ENCODE peak calls at places on chromosomes 11 and 22, in ten cellular contexts. P is hepatocyte; L is stomach; M is tibial nerve; V is CD4-positive, CD25-positive, alpha-beta regulatory T cell; X is cardiac muscle cell; Q is IMR-90; H is pancreas; I is CD8-positive, alpha-beta memory T cell; N is fibroblast of lung. J is an unnamed sample. For H3K27me3 and H3K4me1, the result is how much of the 10 kb centered on the place peaks cover.

GRCh38 chr11:18566406-18566805 is 22.1 kb downstream of the UEVLD start:
- DNase-seq in X (no peak), I (no peak), L (no peak), M (no peak), V (no peak), Q (peak), H (no peak), P (no peak), N (no peak), J (no peak)

GRCh38 chr22:19819911-19820879 is 34.5 kb downstream of the GNB1L start:
- DNase-seq in M (no peak), I (no peak), V (no peak), P (peak), N (no peak), X (no peak), Q (no peak), H (no peak), L (peak), J (no peak)

GRCh38 chr22:30943368-30943767 is 25.2 kb downstream of the MORC2 start:
- DNase-seq in V (peak), N (no peak), H (no peak), L (no peak), P (no peak), Q (no peak), I (peak), M (no peak), X (no peak), J (no peak)

GRCh38 chr22:31618057-31618456 is 44.0 kb downstream of the PISD start:
- DNase-seq in L (no peak), I (no peak), H (peak), X (no peak), P (no peak), M (no peak), Q (no peak), V (no peak), N (no peak), J (no peak)

GRCh38 chr11:95456704-95457491 is 225.9 kb upstream of the SESN3 start:
- DNase-seq in X (peak), H (no peak), N (peak), V (no peak), I (no peak), Q (peak), L (no peak), M (no peak), P (no peak), J (no peak)

GRCh38 chr11:89604281-89604680 is 105.8 kb upstream of the TRIM77 start:
- DNase-seq in Q (no peak), L (no peak), I (no peak), X (no peak), P (no peak), N (no peak), H (no peak), V (no peak), M (no peak), J (no peak)

GRCh38 chr22:22800716-22801115 is 86.9 kb upstream of the IGLL5 start:
- DNase-seq in X (peak), V (no peak), M (no peak), P (no peak), Q (peak), L (no peak), I (no peak), H (no peak), N (no peak), J (no peak)

GRCh38 chr22:39959640-39960447 is at the start of gene TMA7B:
- DNase-seq in H (no peak), Q (peak), M (no peak), V (no peak), X (peak), L (peak), I (peak), P (peak), N (peak), J (no peak)

GRCh38 chr11:86676533-86677154 is 4.2 kb upstream of the ME3 start:
- DNase-seq in V (no peak), X (peak), L (no peak), N (no peak), Q (no peak), H (no peak), M (no peak), I (no peak), P (peak), J (peak)

GRCh38 chr11:68282861-68283230 is 11.1 kb upstream of the C11orf24 start:
- DNase-seq in X (no peak), V (no peak), Q (no peak), I (no peak), M (no peak), H (no peak), P (no peak), L (no peak), N (no peak), J (no peak)

GRCh38 chr22:44755000-44755399 is 2.6 kb downstream of the ARHGAP8 start:
- DNase-seq in V (no peak), I (no peak), H (no peak), N (no peak), M (no peak), X (no peak), L (no peak), Q (no peak), P (no peak), J (no peak)

GRCh38 chr11:15258433-15259350 is 144.0 kb downstream of the INSC start:
- DNase-seq in L (no peak), Q (peak), P (peak), N (peak), H (no peak), I (no peak), X (peak), V (no peak), M (no peak), J (peak)

GRCh38 chr11:35009191-35009940 is 92.9 kb downstream of the PDHX start:
- DNase-seq in H (no peak), L (no peak), N (peak), Q (peak), X (peak), P (peak), I (no peak), M (no peak), V (no peak), J (no peak)

GRCh38 chr22:48827228-48827810 is 1000.4 kb downstream of the BRD1 start:
- DNase-seq in H (peak), P (no peak), I (no peak), V (no peak), L (no peak), N (peak), M (no peak), X (no peak), Q (no peak), J (no peak)

GRCh38 chr22:32312748-32313147 is 44.9 kb upstream of the RFPL3 start:
- DNase-seq in I (no peak), V (no peak), Q (no peak), N (no peak), L (no peak), X (no peak), M (no peak), P (no peak), H (no peak), J (no peak)

GRCh38 chr11:8658210-8658968 is 24.1 kb downstream of the TRIM66 start:
- DNase-seq in I (no peak), L (no peak), X (peak), M (no peak), P (no peak), Q (peak), V (no peak), H (no peak), N (no peak), J (no peak)

GRCh38 chr11:22407899-22408298 is 69.7 kb downstream of the SLC17A6 start:
- DNase-seq in Q (no peak), X (no peak), P (no peak), M (no peak), I (no peak), H (no peak), L (no peak), V (no peak), N (no peak), J (no peak)

GRCh38 chr11:95584180-95584579 is 205.4 kb downstream of the FAM76B start:
- DNase-seq in V (no peak), L (no peak), P (no peak), I (no peak), H (no peak), M (no peak), Q (peak), N (peak), X (peak), J (no peak)

GRCh38 chr22:30393322-30393680 is 3.5 kb upstream of the SEC14L2 start:
- DNase-seq in I (no peak), L (no peak), P (no peak), M (no peak), V (no peak), N (no peak), H (no peak), X (no peak), Q (no peak), J (no peak)

GRCh38 chr11:3126207-3126865 is 38.8 kb downstream of the OSBPL5 start:
- DNase-seq in V (no peak), I (no peak), P (no peak), L (no peak), X (no peak), N (no peak), M (no peak), Q (no peak), H (peak), J (no peak)

GRCh38 chr11:58192229-58192628 is 3.4 kb downstream of the OR9Q2 start:
- DNase-seq in H (no peak), X (no peak), L (no peak), M (no peak), V (no peak), I (no peak), Q (no peak), P (peak), N (no peak), J (no peak)

GRCh38 chr22:45218974-45219373 is 21.7 kb downstream of the KIAA0930 start:
- DNase-seq in N (peak), L (no peak), I (no peak), M (no peak), H (no peak), X (no peak), Q (peak), V (no peak), P (no peak), J (peak)

GRCh38 chr22:21043856-21044535 is 1.8 kb upstream of the LRRC74B start:
- DNase-seq in I (no peak), V (no peak), M (no peak), X (no peak), N (no peak), Q (no peak), L (no peak), P (no peak), H (no peak), J (no peak)

GRCh38 chr11:2592559-2593392 is 107.0 kb downstream of the KCNQ1OT1 start:
- DNase-seq in L (no peak), P (no peak), H (peak), I (no peak), Q (no peak), V (no peak), N (no peak), M (no peak), X (no peak), J (no peak)

GRCh38 chr22:33919591-33920501 is at the start of gene LARGE1:
- DNase-seq in H (peak), L (peak), N (peak), I (no peak), M (peak), X (peak), P (peak), V (no peak), Q (peak), J (no peak)

GRCh38 chr11:100515087-100515486 is 172.0 kb upstream of the ARHGAP42 start:
- DNase-seq in H (no peak), Q (peak), P (no peak), L (no peak), N (peak), I (no peak), V (no peak), X (peak), M (no peak), J (no peak)

GRCh38 chr11:122085264-122085663 is 30.8 kb downstream of the BLID start:
- DNase-seq in L (no peak), X (peak), V (no peak), P (no peak), H (no peak), M (no peak), I (no peak), Q (peak), N (peak), J (no peak)

GRCh38 chr22:47054231-47055072 is 292.0 kb downstream of the TBC1D22A start:
- DNase-seq in H (no peak), I (no peak), L (no peak), N (no peak), V (no peak), M (no peak), P (no peak), Q (no peak), X (no peak), J (no peak)

GRCh38 chr11:76284161-76284560 is 77.9 kb upstream of the WNT11 start:
- DNase-seq in M (no peak), Q (no peak), I (no peak), H (no peak), L (no peak), N (no peak), V (no peak), X (no peak), P (no peak), J (no peak)

GRCh38 chr11:66970808-66971442 is 4.2 kb upstream of the C11orf86 start:
- DNase-seq in N (peak), M (peak), H (no peak), Q (peak), V (no peak), I (no peak), L (no peak), P (peak), X (peak), J (no peak)

GRCh38 chr22:23557036-23557435 is 23.1 kb downstream of the IGLL1 start:
- DNase-seq in I (no peak), N (no peak), P (no peak), L (no peak), H (no peak), V (no peak), X (no peak), M (no peak), Q (no peak), J (no peak)

GRCh38 chr11:1930448-1930802 is 10.9 kb downstream of the TNNT3 start:
- DNase-seq in M (no peak), N (peak), I (no peak), V (no peak), P (no peak), X (peak), L (no peak), Q (no peak), H (no peak), J (no peak)

GRCh38 chr11:110921742-110922200 is 209.5 kb upstream of the ARHGAP20 start:
- DNase-seq in X (peak), N (peak), L (peak), V (no peak), H (peak), I (no peak), P (no peak), Q (peak), M (no peak), J (no peak)

GRCh38 chr11:5620606-5621521 is 3.9 kb upstream of the TRIM34 start:
- DNase-seq in N (peak), H (no peak), M (no peak), V (no peak), L (no peak), X (peak), P (peak), Q (peak), I (no peak), J (no peak)

GRCh38 chr11:61972112-61972795 is 4.8 kb upstream of the FTH1 start:
- DNase-seq in Q (no peak), N (peak), P (no peak), M (no peak), H (no peak), I (no peak), V (no peak), L (no peak), X (peak), J (no peak)

GRCh38 chr22:22614065-22614464 is 30.3 kb upstream of the GGTLC2 start:
- DNase-seq in V (no peak), N (no peak), M (no peak), X (no peak), P (no peak), Q (no peak), L (no peak), H (no peak), I (no peak), J (no peak)

GRCh38 chr11:124875943-124876817 is 10.9 kb downstream of the ROBO3 start:
- DNase-seq in H (peak), M (peak), L (peak), V (peak), P (peak), X (peak), N (peak), I (peak), Q (peak), J (peak)

GRCh38 chr11:117772360-117772759 is 24.7 kb downstream of the DSCAML1 start:
- DNase-seq in H (no peak), M (no peak), L (no peak), I (no peak), X (no peak), N (no peak), P (no peak), Q (no peak), V (no peak), J (no peak)
- H3K27me3 ChIP-seq in H (under half), M (under half), L (under half), I (under half), X (under half), N (under half), P (under half), Q (under half), V (under half), J (under half)

GRCh38 chr22:50471197-50471847 is 3.5 kb downstream of the SBF1 start:
- DNase-seq in H (peak), X (no peak), N (no peak), I (no peak), M (no peak), V (no peak), P (no peak), Q (no peak), L (no peak), J (no peak)

GRCh38 chr22:50473088-50473487 is 1.7 kb downstream of the SBF1 start:
- DNase-seq in X (no peak), P (no peak), Q (no peak), N (no peak), M (no peak), V (peak), L (no peak), H (peak), I (peak), J (peak)

GRCh38 chr22:50470491-50470890 is 4.3 kb downstream of the SBF1 start:
- DNase-seq in P (no peak), X (no peak), I (no peak), N (no peak), L (no peak), Q (no peak), H (peak), M (no peak), V (no peak), J (peak)

GRCh38 chr22:50473855-50474671 is 772 bp downstream of the SBF1 start:
- DNase-seq in M (no peak), N (peak), L (peak), H (peak), X (peak), P (peak), V (no peak), Q (peak), I (peak), J (peak)

GRCh38 chr22:50471962-50472361 is 2.9 kb downstream of the SBF1 start:
- DNase-seq in M (no peak), X (no peak), I (no peak), Q (no peak), N (no peak), H (peak), L (no peak), P (no peak), V (no peak), J (no peak)
- H3K4me1 ChIP-seq in M (half or more), X (under half), I (half or more), Q (under half), N (under half), H (under half), L (half or more), P (under half), V (half or more), J (half or more)

GRCh38 chr11:10305964-10306918 is 1.4 kb downstream of the ADM start:
- DNase-seq in P (peak), X (peak), M (no peak), H (peak), I (no peak), V (no peak), L (peak), Q (peak), N (no peak), J (no peak)
- H3K27me3 ChIP-seq in P (under half), X (under half), M (under half), H (under half), I (under half), V (under half), L (under half), Q (under half), N (under half), J (under half)

GRCh38 chr11:119845756-119846155 is 116.8 kb upstream of the NECTIN1 start:
- DNase-seq in X (no peak), M (no peak), H (no peak), V (no peak), I (no peak), Q (no peak), L (no peak), N (no peak), P (no peak), J (no peak)

GRCh38 chr11:119844808-119845207 is 115.8 kb upstream of the NECTIN1 start:
- DNase-seq in L (no peak), V (no peak), X (no peak), M (no peak), P (no peak), Q (no peak), N (no peak), I (no peak), H (no peak), J (no peak)

GRCh38 chr11:119842731-119843130 is 113.7 kb upstream of the NECTIN1 start:
- DNase-seq in N (no peak), H (no peak), M (no peak), V (no peak), X (no peak), I (no peak), P (no peak), L (no peak), Q (no peak), J (no peak)

GRCh38 chr11:119845305-119845704 is 116.3 kb upstream of the NECTIN1 start:
- DNase-seq in P (no peak), L (no peak), I (no peak), M (no peak), Q (no peak), V (no peak), X (no peak), N (no peak), H (no peak), J (no peak)

DNA sequence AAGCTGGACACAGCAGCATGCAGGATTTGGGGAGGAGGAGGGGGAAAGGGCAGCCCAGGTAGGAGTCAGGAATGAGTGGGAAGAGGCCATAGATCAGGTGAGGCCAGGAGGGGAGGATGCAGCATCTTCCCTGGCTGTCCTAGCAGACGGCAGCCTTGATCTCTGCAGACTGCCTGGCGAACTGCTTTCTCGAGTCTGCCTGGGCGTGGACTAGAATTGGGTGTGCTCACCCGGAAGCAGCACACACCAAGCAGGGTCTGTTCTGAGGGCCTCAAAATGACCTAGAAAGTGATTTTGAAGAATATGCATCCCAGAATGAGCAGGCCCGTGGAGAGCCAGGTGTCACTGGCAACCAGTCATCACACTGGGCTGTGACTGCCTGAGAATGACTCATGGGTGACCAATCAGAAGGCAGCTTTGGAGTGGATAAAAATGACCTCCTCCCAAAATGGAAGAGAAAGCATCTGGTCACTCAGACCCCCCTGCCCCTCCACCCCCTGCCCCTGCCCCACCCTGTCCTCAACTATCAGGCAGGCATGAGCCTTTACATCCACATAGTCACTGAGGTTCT is 114.8 kb upstream of the NECTIN1 start:
- DNase-seq in N (peak), P (no peak), M (no peak), I (no peak), V (no peak), Q (no peak), X (no peak), H (no peak), L (no peak), J (no peak)
- H3K4me1 ChIP-seq in N (under half), P (under half), M (under half), I (under half), V (under half), Q (under half), X (under half), H (under half), L (under half), J (under half)

GRCh38 chr11:13777341-13777985 is 109.0 kb downstream of the FAR1 start:
- DNase-seq in P (no peak), Q (no peak), H (no peak), M (no peak), L (no peak), V (no peak), X (no peak), I (no peak), N (no peak), J (no peak)
- H3K27me3 ChIP-seq in P (under half), Q (under half), H (under half), M (under half), L (under half), V (under half), X (under half), I (under half), N (under half), J (under half)

J was measured in Karpas-422.